ENCODE peak calls at places on chromosomes 7 and 10, in nine cellular contexts. Y, S, I, W, D, N, X, M and F are unnamed samples.

GRCh38 chr7:43758029-43758860 is at the start of gene BLVRA:
- DNase-seq in Y (no peak), S (peak), I (peak), W (no peak), D (peak), N (peak), X (peak), M (no peak), F (no peak)

GRCh38 chr7:141302617-141303016 is 228.8 kb downstream of the TMEM178B start:
- DNase-seq in Y (no peak), S (no peak), I (no peak), W (no peak), D (no peak), N (no peak), X (no peak), M (no peak), F (no peak)

GRCh38 chr7:75654855-75655254 is 83.9 kb downstream of the HIP1 start:
- DNase-seq in Y (no peak), S (no peak), I (no peak), W (no peak), D (no peak), N (peak), X (no peak), M (no peak), F (no peak)

GRCh38 chr10:17836917-17837316 is 27.8 kb downstream of the MRC1 start:
- DNase-seq in Y (no peak), S (peak), I (peak), W (peak), D (no peak), N (peak), X (no peak), M (peak), F (no peak)

GRCh38 chr7:159370-160270 is 32.8 kb upstream of the FAM20C start:
- DNase-seq in Y (no peak), S (no peak), I (no peak), W (no peak), D (peak), N (no peak), X (peak), M (no peak), F (no peak)

GRCh38 chr10:66284621-66285020 is 641.2 kb upstream of the LRRTM3 start:
- DNase-seq in Y (no peak), S (no peak), I (no peak), W (no peak), D (no peak), N (no peak), X (no peak), M (no peak), F (no peak)

GRCh38 chr10:123557366-123558108 is 108.6 kb upstream of the GPR26 start:
- DNase-seq in Y (no peak), S (no peak), I (no peak), W (no peak), D (no peak), N (no peak), X (no peak), M (no peak), F (no peak)

GRCh38 chr10:24897326-24897926 is 55.0 kb downstream of the PRTFDC1 start:
- DNase-seq in Y (no peak), S (no peak), I (peak), W (no peak), D (no peak), N (no peak), X (no peak), M (no peak), F (no peak)

GRCh38 chr10:21194510-21194993 is 297.4 kb upstream of the NEBL start:
- DNase-seq in Y (no peak), S (peak), I (peak), W (no peak), D (peak), N (peak), X (no peak), M (no peak), F (no peak)

GRCh38 chr10:78255796-78256638 is 222.4 kb downstream of the RPS24 start:
- DNase-seq in Y (peak), S (peak), I (peak), W (no peak), D (no peak), N (peak), X (no peak), M (peak), F (peak)

GRCh38 chr7:4634166-4634565 is 47.9 kb upstream of the FOXK1 start:
- DNase-seq in Y (no peak), S (no peak), I (no peak), W (no peak), D (no peak), N (no peak), X (no peak), M (no peak), F (no peak)

GRCh38 chr7:19213746-19214145 is 68.5 kb upstream of the FERD3L start:
- DNase-seq in Y (no peak), S (no peak), I (no peak), W (no peak), D (no peak), N (no peak), X (no peak), M (no peak), F (no peak)

GRCh38 chr7:23000597-23001360 is 13.2 kb downstream of the HYCC1 start:
- DNase-seq in Y (no peak), S (no peak), I (no peak), W (no peak), D (no peak), N (no peak), X (no peak), M (no peak), F (no peak)

GRCh38 chr10:124157286-124157685 is 63.9 kb upstream of the CHST15 start:
- DNase-seq in Y (no peak), S (no peak), I (no peak), W (no peak), D (no peak), N (peak), X (peak), M (no peak), F (no peak)

GRCh38 chr10:29263506-29263905 is 25.4 kb upstream of the LYZL1 start:
- DNase-seq in Y (no peak), S (no peak), I (no peak), W (no peak), D (no peak), N (no peak), X (no peak), M (no peak), F (no peak)

GRCh38 chr7:106045592-106045991 is 66.5 kb downstream of the SYPL1 start:
- DNase-seq in Y (no peak), S (no peak), I (no peak), W (no peak), D (no peak), N (no peak), X (no peak), M (no peak), F (no peak)

GRCh38 chr10:63707254-63707910 is 186.2 kb downstream of the REEP3 start:
- DNase-seq in Y (peak), S (no peak), I (peak), W (no peak), D (no peak), N (no peak), X (no peak), M (no peak), F (peak)

GRCh38 chr10:110045772-110046171 is 38.0 kb downstream of the ADD3 start:
- DNase-seq in Y (no peak), S (no peak), I (no peak), W (no peak), D (no peak), N (no peak), X (no peak), M (no peak), F (no peak)

GRCh38 chr7:94206295-94206694 is 188.4 kb upstream of the COL1A2 start:
- DNase-seq in Y (no peak), S (no peak), I (no peak), W (no peak), D (no peak), N (no peak), X (no peak), M (no peak), F (no peak)

GRCh38 chr7:134362587-134363483 is 46.1 kb upstream of the SLC35B4 start:
- DNase-seq in Y (peak), S (no peak), I (no peak), W (no peak), D (no peak), N (no peak), X (no peak), M (no peak), F (no peak)

GRCh38 chr10:48658243-48658888 is 26.3 kb upstream of the WDFY4 start:
- DNase-seq in Y (peak), S (peak), I (peak), W (no peak), D (peak), N (peak), X (peak), M (peak), F (peak)

GRCh38 chr7:55148992-55149391 is 130.2 kb downstream of the EGFR start:
- DNase-seq in Y (no peak), S (no peak), I (no peak), W (no peak), D (no peak), N (no peak), X (no peak), M (no peak), F (no peak)

GRCh38 chr7:74561898-74562613 is 95.5 kb upstream of the GTF2I start:
- DNase-seq in Y (no peak), S (no peak), I (no peak), W (no peak), D (no peak), N (no peak), X (no peak), M (no peak), F (no peak)

GRCh38 chr7:35492451-35493175 is 202.3 kb downstream of the HERPUD2 start:
- DNase-seq in Y (no peak), S (no peak), I (no peak), W (no peak), D (no peak), N (no peak), X (no peak), M (no peak), F (no peak)

GRCh38 chr10:33005322-33006282 is 47.6 kb upstream of the ITGB1 start:
- DNase-seq in Y (peak), S (peak), I (peak), W (no peak), D (peak), N (peak), X (peak), M (peak), F (peak)

GRCh38 chr7:100694196-100694745 is at the start of gene GIGYF1:
- DNase-seq in Y (peak), S (peak), I (peak), W (no peak), D (peak), N (peak), X (peak), M (no peak), F (no peak)

GRCh38 chr7:42198974-42199668 is 37.9 kb downstream of the GLI3 start:
- DNase-seq in Y (no peak), S (no peak), I (no peak), W (no peak), D (no peak), N (no peak), X (no peak), M (no peak), F (no peak)

GRCh38 chr10:132534348-132535064 is 3.1 kb upstream of the INPP5A start:
- DNase-seq in Y (no peak), S (no peak), I (no peak), W (no peak), D (no peak), N (peak), X (no peak), M (no peak), F (no peak)

GRCh38 chr7:102859799-102860125 is 53.0 kb upstream of the LRRC17 start:
- DNase-seq in Y (no peak), S (no peak), I (no peak), W (no peak), D (no peak), N (no peak), X (no peak), M (no peak), F (no peak)

GRCh38 chr10:21516270-21517131 is 9.0 kb downstream of the SKIDA1 start:
- DNase-seq in Y (no peak), S (peak), I (peak), W (no peak), D (peak), N (peak), X (peak), M (no peak), F (no peak)

GRCh38 chr7:65731562-65732035 is 141.3 kb upstream of the VKORC1L1 start:
- DNase-seq in Y (no peak), S (peak), I (peak), W (no peak), D (no peak), N (peak), X (no peak), M (no peak), F (no peak)
- TF ChIP-seq POLR2AphosphoS5 in Y (no peak), S (no peak), I (no peak), W (no peak), D (no peak), N (no peak), X (no peak), M (no peak), F (no peak)

GRCh38 chr10:10609379-10609955 is 408.2 kb upstream of the CELF2 start:
- DNase-seq in Y (no peak), S (no peak), I (no peak), W (no peak), D (no peak), N (no peak), X (no peak), M (no peak), F (no peak)

GRCh38 chr10:10599994-10600393 is 417.7 kb upstream of the CELF2 start:
- DNase-seq in Y (no peak), S (no peak), I (no peak), W (no peak), D (no peak), N (no peak), X (no peak), M (no peak), F (no peak)

DNA sequence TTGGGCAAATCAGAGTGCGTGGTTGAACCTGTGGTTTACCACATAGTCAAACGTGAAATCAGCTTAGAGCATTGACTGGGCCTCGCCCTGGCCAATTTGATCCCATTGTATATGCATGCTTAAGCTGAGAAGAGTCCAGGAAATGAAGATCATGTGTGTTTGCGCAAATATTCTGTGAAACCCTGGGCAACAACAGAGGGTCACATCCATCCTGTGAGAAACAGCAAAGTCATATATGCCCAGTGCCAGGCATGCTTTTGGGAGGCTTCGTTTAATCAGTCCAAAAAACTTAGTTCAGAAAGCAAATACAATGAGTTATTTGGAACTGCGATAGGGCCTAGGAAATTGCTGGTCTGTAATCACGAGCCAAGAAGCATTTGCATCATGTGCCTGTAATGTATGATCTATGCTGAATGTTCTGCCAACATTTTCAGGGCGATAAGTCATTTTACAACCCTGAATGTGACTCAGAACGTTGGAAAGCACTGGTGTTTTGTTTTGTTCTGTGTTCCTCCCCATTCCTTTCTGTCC is 412.1 kb upstream of the CELF2 start:
- DNase-seq in Y (no peak), S (peak), I (peak), W (no peak), D (no peak), N (no peak), X (no peak), M (no peak), F (no peak)
- H3K27ac ChIP-seq in Y (no peak), S (peak), I (no peak), W (no peak), D (no peak), N (peak), X (no peak), M (no peak), F (no peak)

DNA sequence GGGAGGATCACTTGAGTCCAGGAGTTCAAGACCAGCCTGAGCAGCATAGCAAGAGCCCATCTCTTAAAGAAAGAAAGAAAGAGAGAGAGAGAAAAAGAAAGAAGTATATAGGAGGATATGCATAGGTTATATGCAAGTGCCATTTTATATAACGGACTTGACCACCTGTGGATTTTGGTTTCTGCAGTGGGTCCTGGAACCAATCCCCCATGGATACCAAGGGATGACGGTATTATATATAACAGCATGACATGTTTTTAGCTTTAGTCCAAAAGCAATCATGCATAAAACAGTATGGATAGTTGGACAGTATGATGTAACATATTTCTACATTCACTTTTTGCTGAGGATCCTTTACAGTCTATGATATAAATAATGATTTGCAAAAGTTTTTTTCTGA is 45.3 kb downstream of the DLD start:
- DNase-seq in Y (no peak), S (no peak), I (no peak), W (no peak), D (no peak), N (no peak), X (no peak), M (no peak), F (no peak)
- H3K4me3 ChIP-seq in Y (no peak), S (no peak), I (no peak), W (no peak), D (no peak), N (no peak), X (no peak), M (no peak), F (no peak)

GRCh38 chr10:80524190-80524589 is 13.5 kb upstream of the SH2D4B start:
- DNase-seq in Y (no peak), S (no peak), I (no peak), W (no peak), D (no peak), N (no peak), X (no peak), M (no peak), F (no peak)
- TF ChIP-seq POLR2AphosphoS5 in Y (peak), S (no peak), I (peak), W (no peak), D (peak), N (no peak), X (peak), M (no peak), F (no peak)

DNA sequence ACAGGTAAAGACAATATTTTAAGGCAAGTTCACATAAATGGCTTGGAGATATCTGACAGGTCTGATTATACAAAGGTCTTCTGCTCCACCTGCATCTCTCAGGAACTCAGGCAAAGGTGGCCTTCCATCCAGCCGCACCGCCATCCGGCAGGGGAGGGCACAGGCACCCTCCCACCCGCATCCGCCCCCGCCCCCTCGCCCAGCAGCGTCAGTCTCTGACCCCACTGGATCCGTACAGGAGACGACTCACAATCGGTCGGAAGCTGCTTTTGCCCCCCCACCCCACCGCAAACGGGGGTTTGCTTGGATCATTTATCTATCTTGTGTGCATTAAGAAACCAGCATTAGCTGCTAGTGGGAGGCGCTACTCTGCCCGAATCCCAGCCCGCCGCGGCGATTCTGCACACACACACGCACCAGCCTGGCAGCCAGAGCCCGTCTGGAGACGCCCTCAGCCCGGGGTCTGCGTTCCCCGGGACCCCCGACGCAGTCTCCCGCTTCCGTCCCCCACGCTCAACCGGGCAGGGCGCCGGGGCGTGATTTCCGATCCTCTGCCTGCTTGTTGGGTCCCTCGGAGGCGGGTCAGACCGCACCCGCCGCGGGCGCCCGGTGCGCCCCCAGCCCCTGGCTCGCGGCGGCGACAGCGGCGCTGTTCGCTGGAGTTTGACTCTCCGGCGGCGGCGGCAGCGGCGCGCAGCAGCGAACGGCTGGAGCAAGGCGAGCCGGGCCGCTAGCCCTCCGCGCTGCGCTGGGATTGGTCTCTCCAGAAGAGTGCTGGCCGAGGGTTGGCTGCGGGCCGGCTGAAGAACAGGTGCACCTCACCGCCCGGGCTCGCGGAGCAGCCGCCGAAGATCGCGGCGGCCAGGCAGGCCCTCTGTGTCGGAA is 820 bp upstream of the NRG3 start:
- DNase-seq in Y (no peak), S (no peak), I (peak), W (no peak), D (peak), N (peak), X (peak), M (no peak), F (no peak)
- H3K27ac ChIP-seq in Y (no peak), S (no peak), I (no peak), W (no peak), D (no peak), N (no peak), X (no peak), M (no peak), F (no peak)